ENCODE peak calls at places on chromosome 21, in six cellular contexts. B is Peyer's patch; I is hepatocyte; E is aorta; L is GM23248; Q is CD8-positive, alpha-beta T cell. D is an unnamed sample. For H3K4me1, the result is how much of the 10 kb centered on the place peaks cover.

GRCh38 chr21:29148535-29148934 is 18.1 kb downstream of the MAP3K7CL start:
- DNase-seq in E (peak), Q (no peak), I (no peak), B (no peak), L (peak), D (no peak)

GRCh38 chr21:42892931-42893660 is at the start of gene NDUFV3:
- DNase-seq in Q (peak), L (peak), I (peak), B (peak), E (peak), D (peak)

GRCh38 chr21:35111531-35111930 is 62.4 kb upstream of the RUNX1 start:
- DNase-seq in E (no peak), L (no peak), I (no peak), Q (no peak), B (no peak), D (no peak)

GRCh38 chr21:34227386-34227852 is 136.4 kb upstream of the KCNE2 start:
- DNase-seq in I (peak), Q (no peak), L (no peak), B (no peak), E (peak), D (peak)

GRCh38 chr21:29504751-29505321 is 206.1 kb downstream of the BACH1 start:
- DNase-seq in L (peak), E (no peak), I (no peak), B (no peak), Q (no peak), D (peak)

GRCh38 chr21:34885636-34886553 is 163.2 kb downstream of the RUNX1 start:
- DNase-seq in I (peak), B (peak), L (peak), Q (no peak), E (no peak), D (peak)

GRCh38 chr21:36730291-36731281 is 31.7 kb downstream of the SIM2 start:
- DNase-seq in I (no peak), Q (no peak), L (no peak), E (no peak), B (no peak), D (no peak)

GRCh38 chr21:43270800-43271261 is 102.0 kb downstream of the CRYAA start:
- DNase-seq in L (peak), Q (no peak), B (no peak), E (peak), I (no peak), D (no peak)

GRCh38 chr21:28627691-28628090 is 365.0 kb downstream of the LTN1 start:
- DNase-seq in E (no peak), B (no peak), L (peak), I (no peak), Q (no peak), D (no peak)

GRCh38 chr21:43187715-43188114 is 18.9 kb downstream of the CRYAA start:
- DNase-seq in I (no peak), E (no peak), L (no peak), Q (no peak), B (no peak), D (no peak)

GRCh38 chr21:17513214-17514123 is 626 bp downstream of the CXADR start:
- DNase-seq in I (peak), L (peak), Q (no peak), B (peak), E (no peak), D (peak)

GRCh38 chr21:35102488-35103407 is 53.6 kb upstream of the RUNX1 start:
- DNase-seq in E (peak), L (no peak), Q (peak), B (no peak), I (no peak), D (no peak)

GRCh38 chr21:36745459-36745858 is 46.5 kb downstream of the SIM2 start:
- DNase-seq in B (no peak), L (no peak), I (no peak), Q (no peak), E (no peak), D (no peak)

GRCh38 chr21:34517491-34518245 is 5.7 kb upstream of the KCNE1 start:
- DNase-seq in I (no peak), Q (no peak), E (no peak), B (no peak), L (no peak), D (no peak)

GRCh38 chr21:17742181-17742580 is 77.0 kb downstream of the C21orf91 start:
- DNase-seq in Q (no peak), E (no peak), B (no peak), I (no peak), L (no peak), D (no peak)

GRCh38 chr21:27649323-27649722 is 682.4 kb upstream of the ADAMTS5 start:
- DNase-seq in I (no peak), B (no peak), E (no peak), L (peak), Q (no peak), D (peak)

GRCh38 chr21:21731626-21732025 is 733.4 kb downstream of the NCAM2 start:
- DNase-seq in L (no peak), B (no peak), E (no peak), I (no peak), Q (no peak), D (no peak)

GRCh38 chr21:33266784-33267135 is 593 bp downstream of the IL10RB start:
- DNase-seq in I (no peak), Q (peak), E (peak), L (peak), B (peak), D (peak)

GRCh38 chr21:18403685-18404084 is at the start of gene TMPRSS15:
- DNase-seq in Q (no peak), I (no peak), B (no peak), L (no peak), E (no peak), D (no peak)

GRCh38 chr21:34195365-34195764 is 122.0 kb downstream of the MRPS6 start:
- DNase-seq in Q (no peak), I (no peak), B (no peak), E (no peak), L (no peak), D (no peak)

GRCh38 chr21:45323487-45324380 is 36.0 kb upstream of the POFUT2 start:
- DNase-seq in B (peak), L (peak), E (peak), I (no peak), Q (no peak), D (no peak)

GRCh38 chr21:45322960-45323461 is 35.3 kb upstream of the POFUT2 start:
- DNase-seq in E (peak), L (peak), Q (no peak), B (peak), I (no peak), D (no peak)

GRCh38 chr21:45320261-45320990 is 32.7 kb upstream of the POFUT2 start:
- DNase-seq in E (peak), Q (no peak), L (no peak), I (no peak), B (peak), D (no peak)

GRCh38 chr21:45320991-45321656 is 33.4 kb upstream of the POFUT2 start:
- DNase-seq in L (no peak), E (peak), I (no peak), B (no peak), Q (no peak), D (no peak)

GRCh38 chr21:45322231-45322959 is 34.7 kb upstream of the POFUT2 start:
- DNase-seq in L (no peak), E (peak), B (peak), I (no peak), Q (no peak), D (no peak)
- H3K4me3 ChIP-seq in L (no peak), E (no peak), B (no peak), I (no peak), Q (peak), D (no peak)

GRCh38 chr21:26169061-26169610 is 1.4 kb downstream of the APP start:
- DNase-seq in B (no peak), E (peak), I (peak), L (peak), Q (peak), D (peak)
- H3K4me1 ChIP-seq in B (under half), E (under half), I (under half), L (under half), Q (under half), D (under half)

DNA sequence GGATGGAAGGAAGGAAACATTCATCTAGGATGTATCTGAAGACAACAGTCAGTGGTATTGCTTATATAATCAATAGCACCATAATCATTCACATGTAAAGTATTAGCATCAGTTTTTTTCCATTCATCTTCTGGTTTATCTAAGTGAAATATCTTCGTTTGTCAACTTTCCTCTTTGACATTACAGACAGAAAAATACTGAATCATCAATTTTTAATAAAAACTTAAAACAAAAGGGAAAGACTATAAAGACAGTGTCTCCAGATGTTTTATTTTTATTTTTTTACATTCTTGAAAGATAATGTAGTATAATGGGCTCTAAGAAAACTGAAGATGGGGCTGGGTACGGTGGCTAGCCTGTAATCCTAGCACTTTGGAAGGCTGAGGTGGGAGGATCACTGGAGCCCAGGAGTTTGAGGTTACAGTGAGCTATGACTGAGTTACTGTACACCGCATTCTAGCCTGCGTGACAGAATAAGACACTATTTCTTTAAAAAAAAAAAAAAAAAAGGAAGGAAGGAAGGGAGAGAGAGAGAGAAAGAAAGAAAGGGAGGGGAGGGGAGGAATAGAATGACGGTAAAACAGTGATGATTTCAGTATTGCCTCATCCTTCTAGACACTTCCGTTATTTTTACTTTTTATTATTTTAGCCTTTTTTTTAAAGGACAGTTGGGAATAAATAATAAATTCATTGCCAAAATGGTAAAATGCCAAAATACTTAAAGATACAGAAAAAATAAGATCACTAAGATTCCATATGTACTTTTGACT is 89.5 kb downstream of the NRIP1 start:
- DNase-seq in I (no peak), E (no peak), B (no peak), Q (no peak), L (peak), D (no peak)
- H3K4me3 ChIP-seq in I (no peak), E (no peak), B (no peak), Q (no peak), L (no peak), D (no peak)

GRCh38 chr21:26070822-26071425 is 99.6 kb downstream of the APP start:
- DNase-seq in B (no peak), Q (peak), I (peak), L (peak), E (no peak), D (peak)
- H3K4me1 ChIP-seq in B (under half), Q (under half), I (under half), L (under half), E (under half), D (under half)

GRCh38 chr21:16195896-16196443 is 466.2 kb downstream of the USP25 start:
- DNase-seq in L (peak), Q (no peak), B (no peak), I (no peak), E (no peak), D (peak)
- H3K4me3 ChIP-seq in L (peak), Q (no peak), B (peak), I (peak), E (peak), D (peak)

DNA sequence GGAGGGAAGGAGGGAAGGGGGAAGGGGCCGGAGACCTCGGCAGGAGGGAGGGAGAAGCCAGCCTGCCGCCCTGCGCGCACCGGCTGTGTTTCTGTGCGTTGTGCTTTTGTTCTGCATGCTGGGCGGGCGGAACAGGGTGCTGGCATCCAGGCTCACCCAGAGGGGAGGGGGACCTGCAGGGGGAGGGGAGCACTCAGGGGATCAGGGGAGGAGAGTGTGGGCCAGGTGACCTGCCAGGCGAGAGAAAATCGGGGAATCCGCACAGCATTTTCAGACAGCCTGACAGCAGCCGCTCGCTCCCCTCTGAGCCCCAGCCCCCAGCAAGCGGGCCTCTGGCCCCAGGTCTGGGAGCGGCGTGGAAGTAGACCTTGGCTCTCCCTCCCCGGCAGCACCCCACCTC is 54.7 kb downstream of the RIPK4 start:
- DNase-seq in Q (no peak), B (peak), E (no peak), I (peak), L (no peak), D (no peak)
- H3K4me1 ChIP-seq in Q (under half), B (under half), E (under half), I (half or more), L (under half), D (under half)

DNA sequence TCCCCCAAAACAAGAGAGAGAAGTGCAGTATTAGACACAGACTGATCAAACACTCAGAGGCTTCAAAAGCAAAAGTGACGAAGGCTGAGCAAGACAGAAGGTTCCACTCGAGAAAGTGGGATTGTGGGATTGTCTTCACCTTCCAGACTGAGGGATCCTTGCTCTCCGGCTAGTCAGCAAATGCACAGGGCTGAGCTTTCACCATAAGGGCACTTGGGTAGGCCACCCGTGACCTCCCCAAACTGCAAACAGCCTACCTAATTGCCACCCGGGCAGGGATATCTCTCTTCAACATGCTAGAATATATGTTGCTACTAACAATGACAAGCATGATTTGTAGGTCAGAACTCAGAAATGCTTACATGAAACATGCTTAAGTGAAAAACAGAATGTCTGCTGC is 35.3 kb upstream of the RIPK4 start:
- DNase-seq in L (no peak), E (no peak), Q (no peak), I (no peak), B (no peak), D (no peak)
- H3K4me3 ChIP-seq in L (no peak), E (no peak), Q (no peak), I (no peak), B (no peak), D (no peak)

GRCh38 chr21:38326429-38326828 is 69.6 kb downstream of the KCNJ15 start:
- DNase-seq in L (no peak), E (no peak), B (no peak), Q (no peak), I (no peak), D (no peak)
- H3K4me1 ChIP-seq in L (half or more), E (under half), B (under half), Q (under half), I (under half), D (half or more)

DNA sequence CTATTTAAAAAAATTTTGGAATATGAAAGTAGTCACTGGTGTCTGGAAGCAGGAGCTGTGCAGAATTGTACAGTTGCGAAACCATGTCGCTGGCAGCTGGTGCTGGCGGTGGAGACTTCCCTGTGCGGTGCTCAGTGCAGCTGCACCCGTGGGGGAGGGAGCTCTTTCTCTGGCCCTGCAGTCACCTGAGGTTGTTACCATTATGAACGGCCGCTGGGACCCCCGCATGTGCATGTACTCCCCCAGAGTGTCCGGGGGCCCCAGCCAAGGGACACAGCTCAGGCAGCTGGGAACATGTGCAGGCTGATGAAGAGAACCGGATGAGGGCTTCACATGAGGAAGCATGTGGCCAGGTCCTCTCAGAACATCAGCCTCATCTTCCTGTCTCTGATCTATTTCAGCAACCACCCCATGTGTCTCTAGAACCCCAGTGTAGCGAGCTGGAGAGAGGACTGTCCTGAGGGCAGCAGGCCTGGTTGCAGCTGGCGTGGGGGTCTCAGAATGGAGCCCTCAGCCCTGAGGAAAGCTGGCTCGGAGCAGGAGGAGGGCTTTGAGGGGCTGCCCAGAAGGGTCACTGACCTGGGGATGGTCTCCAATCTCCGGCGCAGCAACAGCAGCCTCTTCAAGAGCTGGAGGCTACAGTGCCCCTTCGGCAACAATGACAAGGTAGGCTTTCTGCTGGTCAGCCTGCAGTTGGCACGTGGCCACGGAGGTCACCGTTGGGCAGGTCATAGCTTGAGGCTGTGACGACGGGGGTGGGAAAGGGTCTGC is at the start of gene TRPM2:
- DNase-seq in L (peak), Q (peak), I (no peak), B (no peak), E (peak), D (peak)
- H3K4me3 ChIP-seq in L (no peak), Q (peak), I (no peak), B (peak), E (no peak), D (peak)

DNA sequence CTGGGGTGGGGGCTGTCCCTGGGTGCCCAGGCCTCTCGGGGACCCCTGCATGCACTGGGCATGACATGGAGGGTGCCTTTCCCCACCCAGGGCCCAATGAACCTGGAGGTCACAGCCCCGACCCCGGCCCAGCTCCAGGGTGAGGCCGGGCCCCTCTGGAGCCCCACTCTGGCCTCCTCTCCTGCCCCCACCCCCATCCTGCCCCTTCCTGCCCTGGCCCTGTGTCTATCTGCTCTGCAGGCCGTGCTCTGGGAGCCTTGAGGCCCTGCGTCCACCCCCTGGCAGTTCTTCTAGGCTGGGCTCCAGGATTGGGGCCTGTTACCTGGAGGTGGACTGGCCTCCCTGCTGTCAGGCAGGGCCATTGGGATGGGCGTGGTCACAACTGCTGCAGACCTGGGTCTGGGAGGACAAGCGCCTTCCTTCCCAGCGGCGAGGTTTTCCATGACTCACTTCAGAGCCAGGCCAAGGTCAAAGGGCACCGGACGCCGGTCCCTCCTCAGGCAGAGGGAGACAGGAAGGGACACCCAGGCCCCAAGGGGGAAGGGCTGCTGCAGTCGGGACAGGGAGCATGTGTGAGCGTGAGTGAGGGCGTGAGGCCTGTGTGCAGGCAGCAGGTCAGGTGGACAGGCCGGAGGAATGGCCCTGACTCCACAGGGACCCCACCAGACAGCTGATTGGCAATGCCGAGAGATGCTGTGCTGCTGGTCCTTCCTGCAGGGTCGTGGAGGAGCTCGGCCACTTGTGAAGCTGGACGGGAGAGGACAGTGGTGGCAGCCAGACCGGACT is 31.1 kb upstream of the POFUT2 start:
- DNase-seq in I (peak), E (peak), L (no peak), B (peak), Q (no peak), D (no peak)
- H3K4me1 ChIP-seq in I (under half), E (under half), L (under half), B (under half), Q (under half), D (under half)

D was measured in adipocyte.